ENCODE peak calls at places on chromosomes 4 and X, in six cellular contexts. U, N, Q, I, K and A are unnamed samples. For H3K9me3 and H3K4me1, the result is how much of the 10 kb centered on the place peaks cover.

GRCh38 chrX:123077671-123078070 is 106.4 kb upstream of the GRIA3 start:
- DNase-seq in Q (no peak), N (no peak), U (no peak), K (no peak), I (no peak), A (no peak)

GRCh38 chr4:87849612-87850011 is 16.8 kb downstream of the MEPE start:
- DNase-seq in N (no peak), K (no peak), U (no peak), I (peak), Q (no peak), A (no peak)

GRCh38 chr4:124144302-124144701 is 568.2 kb downstream of the ANKRD50 start:
- DNase-seq in Q (no peak), I (peak), K (no peak), N (no peak), U (no peak), A (no peak)

GRCh38 chr4:31539279-31540074 is 819.3 kb downstream of the PCDH7 start:
- DNase-seq in Q (no peak), K (no peak), U (no peak), N (no peak), I (peak), A (no peak)

GRCh38 chr4:78534286-78534955 is 17.1 kb upstream of the ANXA3 start:
- DNase-seq in Q (no peak), I (peak), U (no peak), N (no peak), K (no peak), A (no peak)

GRCh38 chrX:51420610-51421009 is 75.8 kb downstream of the NUDT11 start:
- DNase-seq in K (peak), N (no peak), Q (peak), I (peak), U (no peak), A (no peak)

GRCh38 chr4:86496094-86497060 is 97.7 kb upstream of the PTPN13 start:
- DNase-seq in N (peak), I (no peak), K (peak), Q (peak), U (peak), A (no peak)

GRCh38 chr4:105246712-105247111 is 100.0 kb downstream of the TET2 start:
- DNase-seq in Q (no peak), N (no peak), I (peak), U (no peak), K (no peak), A (no peak)

GRCh38 chrX:97326456-97326855 is 442.7 kb downstream of the RPA4 start:
- DNase-seq in Q (no peak), N (no peak), K (no peak), U (no peak), I (peak), A (no peak)

GRCh38 chr4:85302193-85302736 is 172.7 kb upstream of the ARHGAP24 start:
- DNase-seq in N (no peak), K (no peak), Q (no peak), U (no peak), I (no peak), A (no peak)

GRCh38 chrX:28665778-28666177 is 78.5 kb downstream of the IL1RAPL1 start:
- DNase-seq in I (no peak), K (no peak), N (no peak), U (no peak), Q (no peak), A (no peak)

GRCh38 chrX:53695901-53696300 is 9.4 kb upstream of the HUWE1 start:
- DNase-seq in I (no peak), Q (no peak), U (no peak), K (no peak), N (no peak), A (no peak)

GRCh38 chr4:155879767-155880166 is 13.7 kb upstream of the ASIC5 start:
- DNase-seq in Q (no peak), N (no peak), I (no peak), U (no peak), K (no peak), A (no peak)

GRCh38 chr4:28225005-28225404 is 1364.4 kb downstream of the STIM2 start:
- DNase-seq in K (no peak), N (no peak), Q (no peak), I (peak), U (no peak), A (no peak)

GRCh38 chrX:29044802-29045201 is 457.6 kb downstream of the IL1RAPL1 start:
- DNase-seq in K (no peak), U (no peak), N (no peak), I (no peak), Q (no peak), A (no peak)

GRCh38 chrX:128518508-128518907 is 466.3 kb upstream of the ACTRT1 start:
- DNase-seq in Q (no peak), I (no peak), K (no peak), U (no peak), N (no peak), A (no peak)

GRCh38 chrX:148161661-148162060 is 180.5 kb downstream of the FMR1NB start:
- DNase-seq in Q (no peak), I (no peak), K (no peak), U (no peak), N (no peak), A (no peak)

GRCh38 chr4:5988086-5988845 is 30.0 kb downstream of the C4orf50 start:
- DNase-seq in I (no peak), K (no peak), Q (no peak), U (peak), N (no peak), A (peak)

GRCh38 chrX:103687073-103687695 is 685 bp upstream of the MORF4L2 start:
- DNase-seq in I (peak), N (peak), K (peak), Q (peak), U (peak), A (peak)

GRCh38 chr4:67909910-67910905 is 26.4 kb upstream of the TMPRSS11D start:
- DNase-seq in Q (peak), K (peak), U (no peak), N (no peak), I (no peak), A (no peak)

GRCh38 chr4:170281027-170281426 is 191.3 kb upstream of the AADAT start:
- DNase-seq in I (no peak), Q (no peak), N (no peak), K (no peak), U (no peak), A (no peak)

GRCh38 chr4:175970072-175970471 is 95.6 kb upstream of the WDR17 start:
- DNase-seq in I (no peak), U (no peak), K (no peak), Q (no peak), N (no peak), A (no peak)

GRCh38 chr4:16894406-16894805 is 4.0 kb downstream of the LDB2 start:
- DNase-seq in N (no peak), I (peak), K (no peak), Q (no peak), U (no peak), A (no peak)

GRCh38 chr4:38856046-38856445 is 571 bp downstream of the TLR6 start:
- DNase-seq in N (no peak), Q (no peak), K (no peak), U (no peak), I (no peak), A (no peak)

GRCh38 chr4:25563071-25563564 is 92.5 kb upstream of the SLC34A2 start:
- DNase-seq in Q (no peak), I (no peak), K (no peak), U (no peak), N (no peak), A (no peak)

GRCh38 chr4:10893417-10893816 is 208.8 kb upstream of the CLNK start:
- DNase-seq in N (no peak), U (no peak), K (no peak), Q (no peak), I (no peak), A (no peak)

GRCh38 chrX:11968470-11968869 is 169.8 kb upstream of the FRMPD4 start:
- DNase-seq in K (no peak), U (no peak), Q (no peak), N (no peak), I (peak), A (no peak)

GRCh38 chr4:16198271-16198670 is 28.0 kb downstream of the TAPT1 start:
- DNase-seq in N (no peak), I (no peak), K (no peak), Q (no peak), U (no peak), A (no peak)

GRCh38 chrX:111119341-111119740 is 23.4 kb downstream of the PAK3 start:
- DNase-seq in U (no peak), K (no peak), N (no peak), I (no peak), Q (no peak), A (no peak)

GRCh38 chr4:16133406-16133805 is 49.6 kb upstream of the PROM1 start:
- DNase-seq in Q (no peak), I (no peak), N (no peak), U (no peak), K (no peak), A (no peak)

DNA sequence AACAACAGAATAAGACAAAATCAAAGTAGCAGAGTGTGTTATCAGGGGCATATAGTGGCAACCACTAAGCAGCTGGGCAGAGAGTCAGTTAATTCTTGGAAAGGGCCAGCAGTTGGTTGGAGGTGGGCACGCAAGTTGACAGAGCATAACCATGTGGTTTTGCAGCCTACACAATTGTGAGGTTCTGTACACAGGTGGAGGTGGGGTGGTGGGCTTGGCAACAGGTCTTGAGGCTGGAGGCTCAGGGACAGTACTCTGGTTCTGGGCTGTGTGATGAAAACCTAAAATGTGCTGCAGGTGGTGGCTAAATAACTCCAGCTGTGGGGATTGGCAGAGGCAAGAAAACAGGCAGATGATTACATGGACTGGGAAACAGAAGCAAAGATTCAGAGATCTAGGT is 1112.7 kb downstream of the PDHA2 start:
- DNase-seq in I (no peak), U (no peak), K (no peak), Q (no peak), N (no peak), A (no peak)
- H3K9me3 ChIP-seq in I (under half), U (under half), K (under half), Q (under half), N (under half), A (under half)

GRCh38 chr4:2172161-2172560 is 69.8 kb downstream of the HAUS3 start:
- DNase-seq in U (no peak), K (no peak), N (no peak), Q (no peak), I (no peak), A (no peak)
- H3K4me1 ChIP-seq in U (under half), K (under half), N (under half), Q (under half), I (under half), A (under half)

DNA sequence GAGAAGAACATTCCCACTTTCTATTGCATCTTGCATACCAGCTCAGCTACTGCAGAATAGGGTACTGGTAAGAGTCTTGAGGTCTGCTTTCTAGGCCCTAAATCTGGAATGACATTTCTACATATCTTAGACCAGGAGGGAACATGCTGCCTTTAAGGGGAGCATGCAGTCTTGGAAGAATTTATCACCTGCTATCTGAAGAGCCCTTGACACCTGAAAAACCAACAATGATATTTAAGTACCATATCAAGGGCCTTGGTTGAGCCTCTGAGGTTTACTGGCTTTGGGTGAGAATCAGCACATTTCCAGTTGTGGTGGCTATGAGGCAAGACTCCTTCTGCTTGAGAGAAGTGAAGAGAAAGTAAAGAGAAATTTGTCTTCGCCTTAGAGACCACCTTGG is 436.8 kb upstream of the SPANXN1 start:
- DNase-seq in K (no peak), I (no peak), Q (no peak), U (no peak), N (no peak), A (no peak)
- H3K9me3 ChIP-seq in K (under half), I (under half), Q (under half), U (under half), N (under half), A (under half)

GRCh38 chr4:81512371-81512770 is 40.7 kb upstream of the RASGEF1B start:
- DNase-seq in I (no peak), U (no peak), N (no peak), Q (no peak), K (no peak), A (no peak)

GRCh38 chr4:81509822-81510221 is 38.1 kb upstream of the RASGEF1B start:
- DNase-seq in U (no peak), N (no peak), Q (no peak), I (no peak), K (no peak), A (no peak)

GRCh38 chr4:81508786-81509574 is 37.3 kb upstream of the RASGEF1B start:
- DNase-seq in N (no peak), U (no peak), Q (no peak), K (no peak), I (no peak), A (no peak)

GRCh38 chr4:81512945-81513584 is 41.4 kb upstream of the RASGEF1B start:
- DNase-seq in Q (no peak), I (no peak), N (no peak), K (no peak), U (no peak), A (no peak)

GRCh38 chr4:81510643-81511189 is 39.0 kb upstream of the RASGEF1B start:
- DNase-seq in Q (no peak), K (no peak), N (no peak), U (no peak), I (no peak), A (no peak)
- H3K4me1 ChIP-seq in Q (under half), K (under half), N (under half), U (under half), I (under half), A (under half)

GRCh38 chr4:187883836-187884235 is 111.7 kb upstream of the ZFP42 start:
- DNase-seq in Q (no peak), N (no peak), K (no peak), U (no peak), I (no peak), A (no peak)

GRCh38 chr4:187887886-187888285 is 107.7 kb upstream of the ZFP42 start:
- DNase-seq in N (no peak), I (no peak), K (no peak), Q (no peak), U (no peak), A (no peak)

DNA sequence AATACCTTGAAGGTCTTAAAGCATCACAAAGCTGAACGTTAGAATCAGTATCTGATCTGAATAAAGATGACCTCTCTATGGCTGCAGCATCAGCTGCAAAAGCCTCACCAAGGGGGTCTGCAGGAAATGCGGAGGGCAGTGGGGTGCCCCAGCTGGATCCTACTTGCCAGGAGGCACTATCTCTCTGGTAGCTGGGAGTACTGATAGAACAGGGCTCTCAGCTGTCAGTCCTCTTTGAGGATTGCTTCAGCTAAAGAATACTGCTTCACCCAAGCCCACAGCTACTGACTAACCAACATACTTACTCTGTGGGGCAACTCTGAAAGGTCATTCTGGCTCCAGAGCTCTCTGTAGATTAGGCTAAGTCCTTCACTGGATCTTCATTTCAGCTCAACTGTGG is 112.5 kb upstream of the ZFP42 start:
- DNase-seq in U (no peak), K (no peak), Q (no peak), N (no peak), I (no peak), A (no peak)
- H3K9me3 ChIP-seq in U (under half), K (under half), Q (under half), N (under half), I (under half), A (under half)

GRCh38 chr4:1213336-1213995 is 35.5 kb downstream of the CTBP1 start:
- DNase-seq in I (no peak), N (no peak), Q (no peak), U (no peak), K (no peak), A (no peak)

GRCh38 chr4:1211371-1211770 is 37.6 kb downstream of the CTBP1 start:
- DNase-seq in I (no peak), Q (no peak), K (no peak), N (peak), U (no peak), A (no peak)

GRCh38 chr4:1210971-1211370 is 38.0 kb downstream of the CTBP1 start:
- DNase-seq in N (peak), K (no peak), Q (no peak), I (no peak), U (no peak), A (no peak)

GRCh38 chr4:1212546-1213335 is 36.2 kb downstream of the CTBP1 start:
- DNase-seq in U (no peak), N (no peak), K (no peak), Q (no peak), I (no peak), A (no peak)

DNA sequence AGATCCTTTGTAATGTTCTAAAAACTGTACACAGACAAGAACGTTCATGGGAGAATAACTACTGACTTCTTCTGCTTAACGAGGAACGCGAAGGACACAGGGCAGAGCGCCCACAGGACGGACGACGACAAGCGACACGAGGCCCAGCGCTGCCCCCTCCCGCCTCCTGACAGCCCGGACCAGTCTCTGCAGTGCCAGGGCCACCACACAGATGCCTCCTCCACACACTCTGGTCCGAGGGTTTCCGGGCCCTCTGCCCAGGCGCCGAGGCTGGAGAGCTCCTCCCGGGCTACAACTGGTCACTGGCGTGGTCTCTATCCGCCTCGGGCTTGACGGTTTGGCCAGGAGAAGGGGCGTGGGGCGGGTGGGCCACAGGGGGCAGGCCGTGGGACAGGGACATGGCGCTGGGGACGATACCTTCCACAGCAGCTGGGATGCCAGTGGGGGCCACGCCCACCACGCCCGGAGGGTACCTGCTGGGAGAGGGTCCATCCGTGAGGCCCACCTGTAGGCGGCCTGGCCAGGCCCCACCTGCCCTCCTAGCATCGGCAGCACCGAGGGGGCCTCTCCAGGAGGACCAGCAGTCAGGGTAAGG is 36.9 kb downstream of the CTBP1 start:
- DNase-seq in N (no peak), K (no peak), U (no peak), Q (no peak), I (no peak), A (no peak)
- H3K4me1 ChIP-seq in N (under half), K (under half), U (half or more), Q (under half), I (under half), A (under half)